ENCODE peak calls at places on chromosomes 12 and 14, in ten cellular contexts. J is SK-N-SH, O is tibial nerve, W is sigmoid colon, T is transverse colon, G is stomach, I is ovary, S is HepG2, F is H1, Z is suprapubic skin. N is an unnamed sample. For H3K36me3, the result is how much of the 10 kb centered on the place peaks cover.

GRCh38 chr12:19014243-19014642 is 115.3 kb upstream of the PLEKHA5 start:
- DNase-seq in G (no peak), J (no peak), W (no peak), F (no peak), T (no peak), Z (no peak), I (no peak), O (no peak), S (no peak), N (no peak)

GRCh38 chr12:109981311-109981710 is 14.9 kb downstream of the GIT2 start:
- DNase-seq in Z (no peak), W (no peak), T (no peak), I (no peak), F (no peak), O (no peak), S (no peak), G (no peak), J (no peak), N (no peak)

GRCh38 chr14:101134161-101134631 is 230.7 kb upstream of the RTL1 start:
- DNase-seq in O (no peak), S (no peak), F (no peak), T (no peak), I (no peak), Z (no peak), W (no peak), G (no peak), J (peak), N (no peak)

GRCh38 chr14:88914956-88915355 is 90.5 kb downstream of the TTC8 start:
- DNase-seq in G (no peak), Z (no peak), O (no peak), T (no peak), S (no peak), F (no peak), W (no peak), I (no peak), J (no peak), N (no peak)

GRCh38 chr12:5480218-5480952 is 48.5 kb downstream of the NTF3 start:
- DNase-seq in O (no peak), S (no peak), Z (no peak), T (no peak), G (no peak), F (peak), I (peak), J (no peak), W (no peak), N (no peak)

GRCh38 chr14:76901171-76902055 is 75.2 kb downstream of the LRRC74A start:
- DNase-seq in G (no peak), Z (no peak), W (peak), S (no peak), O (no peak), J (no peak), F (no peak), T (no peak), I (no peak), N (no peak)

GRCh38 chr14:50047274-50047676 is 69.1 kb downstream of the VCPKMT start:
- DNase-seq in O (no peak), F (no peak), W (no peak), S (peak), G (peak), J (no peak), T (peak), I (no peak), Z (no peak), N (peak)

GRCh38 chr14:69699743-69700309 is 67.1 kb upstream of the SRSF5 start:
- DNase-seq in J (no peak), S (no peak), T (no peak), F (no peak), Z (no peak), W (no peak), G (peak), O (no peak), I (no peak), N (no peak)

GRCh38 chr12:113190761-113191160 is 5.2 kb downstream of the RITA1 start:
- DNase-seq in F (no peak), T (no peak), I (no peak), Z (no peak), W (no peak), J (peak), S (peak), O (no peak), G (no peak), N (no peak)

GRCh38 chr14:94421316-94421715 is 31.3 kb downstream of the SERPINA11 start:
- DNase-seq in S (no peak), F (no peak), O (no peak), W (no peak), T (no peak), Z (no peak), J (no peak), G (no peak), I (no peak), N (no peak)

GRCh38 chr12:123389560-123390351 is 5.8 kb downstream of the KMT5A start:
- DNase-seq in T (peak), S (peak), I (peak), O (no peak), J (peak), G (peak), Z (peak), W (peak), F (peak), N (peak)

GRCh38 chr14:100603341-100604125 is 16.3 kb upstream of the BEGAIN start:
- DNase-seq in J (peak), O (no peak), T (no peak), W (peak), Z (peak), G (no peak), I (peak), F (no peak), S (no peak), N (no peak)

GRCh38 chr14:29458547-29458946 is 469.1 kb downstream of the PRKD1 start:
- DNase-seq in G (no peak), Z (no peak), F (no peak), J (no peak), I (no peak), T (no peak), O (no peak), S (no peak), W (no peak), N (no peak)

GRCh38 chr12:50708619-50709018 is 55.3 kb upstream of the ATF1 start:
- DNase-seq in Z (no peak), S (no peak), F (no peak), J (no peak), O (no peak), T (no peak), W (no peak), I (no peak), G (no peak), N (no peak)

GRCh38 chr12:68056300-68056699 is 67.1 kb downstream of the IFNG-AS1 start:
- DNase-seq in Z (no peak), W (no peak), T (no peak), J (no peak), O (no peak), G (no peak), I (no peak), F (no peak), S (no peak), N (no peak)

GRCh38 chr12:5889381-5890047 is 55.5 kb downstream of the ANO2 start:
- DNase-seq in F (peak), I (no peak), T (no peak), S (peak), J (peak), O (no peak), W (no peak), Z (no peak), G (no peak), N (no peak)

GRCh38 chr12:79360936-79361335 is 329.8 kb downstream of the PAWR start:
- DNase-seq in W (no peak), T (no peak), Z (no peak), J (no peak), F (no peak), O (no peak), I (no peak), G (no peak), S (no peak), N (no peak)

GRCh38 chr14:75204106-75204505 is 27.7 kb upstream of the TMED10 start:
- DNase-seq in W (no peak), S (no peak), F (no peak), O (no peak), G (no peak), Z (no peak), I (no peak), J (no peak), T (peak), N (no peak)

GRCh38 chr12:129193263-129193871 is 340.1 kb downstream of the GLT1D1 start:
- DNase-seq in O (no peak), T (peak), J (peak), G (peak), W (no peak), F (peak), S (no peak), Z (no peak), I (no peak), N (no peak)

GRCh38 chr14:27050195-27050594 is 452.4 kb upstream of the NOVA1 start:
- DNase-seq in O (no peak), S (no peak), Z (no peak), T (no peak), I (no peak), G (no peak), J (no peak), W (no peak), F (no peak), N (no peak)

GRCh38 chr12:115572440-115572839 is 705.1 kb downstream of the MED13L start:
- DNase-seq in G (no peak), T (no peak), F (no peak), W (no peak), S (no peak), J (no peak), I (no peak), Z (no peak), O (no peak), N (no peak)

GRCh38 chr12:119036878-119037493 is 55.6 kb downstream of the SRRM4 start:
- DNase-seq in Z (no peak), O (no peak), W (no peak), I (no peak), S (peak), J (peak), F (peak), G (peak), T (peak), N (no peak)

GRCh38 chr12:105100998-105101397 is 6.5 kb upstream of the WASHC4 start:
- DNase-seq in J (no peak), Z (no peak), S (no peak), G (no peak), O (no peak), F (no peak), W (no peak), T (no peak), I (no peak), N (no peak)

GRCh38 chr14:47040490-47040889 is 388.9 kb upstream of the RPL10L start:
- DNase-seq in F (no peak), J (no peak), O (no peak), Z (no peak), G (no peak), S (peak), I (no peak), W (no peak), T (no peak), N (no peak)

GRCh38 chr12:14260011-14260993 is 105.2 kb upstream of the ATF7IP start:
- DNase-seq in S (peak), Z (peak), O (peak), T (peak), I (peak), W (peak), G (peak), F (peak), J (no peak), N (peak)

GRCh38 chr12:80129895-80130535 is 30.7 kb downstream of the OTOGL start:
- DNase-seq in F (no peak), W (no peak), Z (no peak), T (no peak), G (no peak), S (no peak), J (no peak), I (no peak), O (no peak), N (no peak)

GRCh38 chr14:23057757-23058653 is 685 bp upstream of the CDH24 start:
- DNase-seq in W (peak), I (peak), J (peak), G (peak), O (peak), S (peak), Z (peak), T (peak), F (peak), N (peak)

GRCh38 chr12:96212456-96213375 is 18.5 kb downstream of the ELK3 start:
- DNase-seq in W (no peak), I (no peak), S (no peak), Z (no peak), F (no peak), J (no peak), T (no peak), G (no peak), O (no peak), N (no peak)

GRCh38 chr12:132138941-132139871 is 4.9 kb downstream of the DDX51 start:
- DNase-seq in F (no peak), Z (no peak), I (peak), J (no peak), T (no peak), G (no peak), W (no peak), S (no peak), O (no peak), N (no peak)

GRCh38 chr12:109872-110271 is 43.3 kb downstream of the IQSEC3 start:
- DNase-seq in O (no peak), S (no peak), Z (no peak), G (no peak), I (no peak), W (no peak), T (no peak), F (no peak), J (no peak), N (no peak)

GRCh38 chr14:69887740-69888657 is 8.8 kb downstream of the SMOC1 start:
- DNase-seq in F (peak), Z (no peak), I (no peak), T (no peak), O (no peak), G (no peak), W (no peak), J (no peak), S (peak), N (no peak)

GRCh38 chr14:102993523-102993922 is 63.8 kb downstream of the CDC42BPB start:
- DNase-seq in J (no peak), O (no peak), T (peak), I (no peak), W (no peak), G (no peak), S (peak), F (no peak), Z (no peak), N (no peak)

GRCh38 chr14:96559571-96559970 is 57.4 kb downstream of the PAPOLA start:
- DNase-seq in W (no peak), F (no peak), Z (no peak), T (no peak), O (no peak), J (no peak), S (no peak), I (no peak), G (no peak), N (no peak)

GRCh38 chr12:57157588-57158173 is 10.3 kb upstream of the LRP1-AS start:
- DNase-seq in J (no peak), S (no peak), I (no peak), W (peak), O (no peak), Z (no peak), G (no peak), T (no peak), F (no peak), N (no peak)

GRCh38 chr12:57158665-57159064 is 11.2 kb upstream of the LRP1-AS start:
- DNase-seq in Z (no peak), J (peak), F (no peak), W (peak), I (no peak), T (no peak), O (no peak), S (no peak), G (no peak), N (no peak)

GRCh38 chr12:57156701-57157403 is 9.4 kb upstream of the LRP1-AS start:
- DNase-seq in G (no peak), J (no peak), T (no peak), O (no peak), F (no peak), W (peak), Z (no peak), I (no peak), S (no peak), N (peak)

GRCh38 chr12:57159341-57159740 is 11.9 kb upstream of the LRP1-AS start:
- DNase-seq in O (no peak), Z (no peak), F (no peak), G (no peak), S (no peak), J (no peak), W (peak), T (no peak), I (no peak), N (no peak)

GRCh38 chr12:57158186-57158585 is 10.8 kb upstream of the LRP1-AS start:
- DNase-seq in T (no peak), Z (no peak), O (no peak), W (peak), I (no peak), F (no peak), S (no peak), J (no peak), G (no peak), N (no peak)
- H3K36me3 ChIP-seq in T (under half), Z (half or more), O (under half), W (half or more), I (under half), F (half or more), S (half or more), J (under half), G (half or more), N (under half)

GRCh38 chr14:95490127-95490526 is 26.3 kb downstream of the SYNE3 start:
- DNase-seq in Z (no peak), F (no peak), O (no peak), W (no peak), T (no peak), I (no peak), G (no peak), S (no peak), J (no peak), N (no peak)

GRCh38 chr14:95491936-95492608 is 24.4 kb downstream of the SYNE3 start:
- DNase-seq in F (no peak), W (no peak), Z (no peak), I (no peak), J (no peak), G (no peak), T (no peak), S (no peak), O (no peak), N (no peak)

GRCh38 chr14:95489163-95489887 is 27.1 kb downstream of the SYNE3 start:
- DNase-seq in W (no peak), O (no peak), Z (no peak), T (no peak), S (peak), J (no peak), I (no peak), F (no peak), G (no peak), N (no peak)

GRCh38 chr14:95488376-95489162 is 27.9 kb downstream of the SYNE3 start:
- DNase-seq in O (no peak), Z (no peak), T (no peak), J (no peak), I (no peak), W (no peak), G (no peak), S (no peak), F (no peak), N (no peak)

GRCh38 chr14:95490727-95491451 is 25.6 kb downstream of the SYNE3 start:
- DNase-seq in O (peak), F (no peak), S (no peak), I (no peak), W (no peak), J (no peak), G (no peak), Z (no peak), T (peak), N (no peak)
- TF ChIP-seq EP300 in O (no peak), F (no peak), S (no peak), I (no peak), W (no peak), J (no peak), G (no peak), Z (no peak), T (no peak), N (no peak)

DNA sequence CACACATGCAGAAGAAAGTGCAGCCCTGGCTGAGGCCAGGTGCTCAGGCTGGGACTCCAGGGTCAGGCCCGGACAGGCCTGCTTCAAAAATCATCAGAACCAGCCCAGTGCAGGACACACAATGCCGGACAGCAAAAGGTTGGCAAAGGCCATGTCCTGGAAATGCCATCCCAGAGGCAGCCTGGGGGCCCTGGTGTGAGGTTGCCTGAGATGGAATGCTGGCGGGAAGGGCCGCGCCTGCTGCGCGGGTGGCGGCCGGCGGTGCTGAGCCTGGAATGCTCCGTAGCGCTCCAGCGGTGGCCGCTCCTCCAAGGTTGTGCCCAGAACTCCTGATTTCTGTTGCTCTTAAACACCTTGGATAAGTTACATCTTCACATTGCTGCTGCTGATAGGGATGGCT is 21.7 kb upstream of the CRIP2 start:
- DNase-seq in G (no peak), T (no peak), W (no peak), F (no peak), I (no peak), O (no peak), S (no peak), J (no peak), Z (no peak), N (no peak)
- H3K36me3 ChIP-seq in G (half or more), T (under half), W (half or more), F (half or more), I (under half), O (under half), S (under half), J (under half), Z (half or more), N (under half)

GRCh38 chr14:98889107-98889835 is 382.7 kb downstream of the BCL11B start:
- DNase-seq in F (no peak), T (no peak), G (no peak), I (no peak), S (no peak), Z (no peak), W (no peak), O (no peak), J (no peak), N (no peak)
- TF ChIP-seq EP300 in F (no peak), T (no peak), G (no peak), I (no peak), S (no peak), Z (no peak), W (no peak), O (no peak), J (no peak), N (no peak)

GRCh38 chr14:104994988-104995387 is 9.4 kb downstream of the CLBA1 start:
- DNase-seq in O (no peak), I (no peak), Z (no peak), W (no peak), T (no peak), G (no peak), J (no peak), F (no peak), S (no peak), N (no peak)

GRCh38 chr14:104993808-104994591 is 8.4 kb downstream of the CLBA1 start:
- DNase-seq in F (no peak), J (no peak), W (no peak), G (no peak), T (no peak), S (no peak), Z (no peak), O (no peak), I (no peak), N (peak)

GRCh38 chr14:104993306-104993705 is 7.7 kb downstream of the CLBA1 start:
- DNase-seq in F (no peak), O (no peak), Z (no peak), S (no peak), T (no peak), W (no peak), I (no peak), J (no peak), G (no peak), N (no peak)

GRCh38 chr14:104996483-104996882 is 10.9 kb downstream of the CLBA1 start:
- DNase-seq in S (no peak), J (no peak), T (no peak), O (no peak), I (no peak), F (no peak), G (no peak), W (no peak), Z (no peak), N (no peak)

GRCh38 chr14:104996032-104996431 is 10.4 kb downstream of the CLBA1 start:
- DNase-seq in G (no peak), W (no peak), S (no peak), J (no peak), O (no peak), Z (no peak), I (no peak), T (no peak), F (no peak), N (no peak)
- H3K36me3 ChIP-seq in G (half or more), W (under half), S (under half), J (under half), O (under half), Z (half or more), I (under half), T (under half), F (under half), N (under half)